ENCODE peak calls at places on chromosomes 16 and 17, in six cellular contexts. L is HCT116, B is K562, U is GM12878, M is SK-N-SH, J is HepG2. A is an unnamed sample.
A peak's percentile ranks its signal among the peaks of the same experiment; 100 is the strongest.

GRCh38 chr17:12097326-12097725 is 76.6 kb downstream of the MAP2K4 start:
- DNase-seq in L (no peak), B (no peak), U (no peak), M (no peak), J (no peak), A (no peak)

GRCh38 chr17:60102632-60103047 is 23.9 kb upstream of the HEATR6 start:
- DNase-seq in L (no peak), B (no peak), U (no peak), M (no peak), J (no peak), A (no peak)

GRCh38 chr17:46737331-46737730 is 81.2 kb downstream of the WNT3 start:
- DNase-seq in L (no peak), B (no peak), U (no peak), M (no peak), J (no peak), A (no peak)

GRCh38 chr16:3456374-3456773 is 12.9 kb downstream of the NAA60 start:
- DNase-seq in L (no peak), B (no peak), U (no peak), M (no peak), J (no peak), A (no peak)

GRCh38 chr17:3843935-3844516 is 2.0 kb downstream of the NCBP3 start:
- DNase-seq in L (peak; percentile 56), B (peak; percentile 29), U (no peak), M (peak; percentile 49), J (peak; percentile 59), A (no peak)

GRCh38 chr17:27545562-27546229 is 85.3 kb upstream of the LGALS9 start:
- DNase-seq in L (no peak), B (no peak), U (no peak), M (no peak), J (no peak), A (no peak)

GRCh38 chr17:75570772-75571171 is 16.8 kb upstream of the MYO15B start:
- DNase-seq in L (no peak), B (no peak), U (no peak), M (no peak), J (no peak), A (no peak)

GRCh38 chr16:67396159-67396774 is 3.0 kb upstream of the TPPP3 start:
- DNase-seq in L (peak; percentile 71), B (peak; percentile 93), U (no peak), M (peak; percentile 87), J (peak; percentile 96), A (peak; percentile 52)

GRCh38 chr17:80254396-80255241 is 6.0 kb upstream of the RNF213 start:
- DNase-seq in L (peak; percentile 82), B (peak; percentile 72), U (peak; percentile 86), M (peak; percentile 41), J (peak; percentile 88), A (peak; percentile 94)

GRCh38 chr17:43691317-43691693 is 29.6 kb upstream of the MEOX1 start:
- DNase-seq in L (no peak), B (no peak), U (no peak), M (no peak), J (no peak), A (no peak)

GRCh38 chr17:17635126-17635525 is 43.6 kb upstream of the PEMT start:
- DNase-seq in L (no peak), B (no peak), U (no peak), M (no peak), J (no peak), A (no peak)
- TF ChIP-seq JUND in L (no peak), B (no peak), U (no peak), M (no peak), J (no peak), A (no peak)

GRCh38 chr17:16013943-16014407 is 14.4 kb downstream of the TTC19 start:
- DNase-seq in L (peak; percentile 36), B (no peak), U (no peak), M (peak; percentile 50), J (peak; percentile 57), A (no peak)
- TF ChIP-seq JUND in L (no peak), B (no peak), U (no peak), M (peak; percentile 26), J (no peak), A (no peak)

DNA sequence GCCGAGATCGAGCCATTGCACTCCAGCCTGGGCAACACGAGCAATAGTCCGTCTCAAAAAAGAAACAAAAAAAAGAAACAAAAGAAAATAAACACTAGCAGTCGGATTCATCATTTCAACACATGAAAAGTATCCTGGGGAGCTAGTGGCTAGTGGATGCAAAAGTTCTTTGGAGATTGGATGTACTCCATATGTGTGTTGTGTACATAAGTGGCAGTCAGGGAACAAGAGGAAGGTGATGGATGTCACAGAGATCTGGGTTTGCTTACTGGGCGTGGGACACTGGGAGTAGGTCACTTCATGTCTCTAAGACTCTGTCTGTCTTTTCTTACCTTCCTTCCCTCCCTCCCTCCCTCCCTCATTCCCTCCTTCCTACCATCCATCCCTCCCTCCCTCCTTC is 35.4 kb downstream of the MRC2 start:
- DNase-seq in L (no peak), B (no peak), U (no peak), M (no peak), J (no peak), A (no peak)
- TF ChIP-seq JUND in L (no peak), B (no peak), U (no peak), M (no peak), J (no peak), A (no peak)

GRCh38 chr17:69732272-69732671 is 317.8 kb downstream of the MAP2K6 start:
- DNase-seq in L (no peak), B (no peak), U (no peak), M (no peak), J (no peak), A (no peak)
- TF ChIP-seq JUND in L (no peak), B (no peak), U (no peak), M (no peak), J (no peak), A (no peak)

GRCh38 chr17:39357488-39357887 is 43.9 kb downstream of the FBXL20 start:
- DNase-seq in L (no peak), B (no peak), U (no peak), M (no peak), J (no peak), A (no peak)
- TF ChIP-seq JUND in L (no peak), B (no peak), U (no peak), M (no peak), J (no peak), A (no peak)

GRCh38 chr16:81632392-81633146 is 146.5 kb upstream of the PLCG2 start:
- DNase-seq in L (peak; percentile 93), B (peak; percentile 59), U (no peak), M (no peak), J (no peak), A (no peak)
- TF ChIP-seq JUND in L (peak; percentile 99), B (peak; percentile 95), U (no peak), M (no peak), J (no peak), A (no peak)

GRCh38 chr17:56146005-56146404 is 7.3 kb upstream of the ANKFN1 start:
- DNase-seq in L (no peak), B (no peak), U (no peak), M (no peak), J (no peak), A (no peak)

GRCh38 chr17:56142781-56143180 is 10.5 kb upstream of the ANKFN1 start:
- DNase-seq in L (no peak), B (no peak), U (no peak), M (no peak), J (no peak), A (no peak)

GRCh38 chr17:56144205-56144604 is 9.1 kb upstream of the ANKFN1 start:
- DNase-seq in L (no peak), B (no peak), U (no peak), M (no peak), J (no peak), A (peak; percentile 47)

GRCh38 chr17:56141046-56141839 is 12.0 kb upstream of the ANKFN1 start:
- DNase-seq in L (no peak), B (no peak), U (no peak), M (no peak), J (no peak), A (no peak)

GRCh38 chr17:56142325-56142724 is 10.9 kb upstream of the ANKFN1 start:
- DNase-seq in L (no peak), B (no peak), U (no peak), M (no peak), J (no peak), A (no peak)
- TF ChIP-seq JUND in L (no peak), B (no peak), U (no peak), M (peak; percentile 41), J (no peak), A (no peak)

GRCh38 chr17:35371934-35372333 is 1.5 kb downstream of the SLFN11 start:
- DNase-seq in L (no peak), B (no peak), U (no peak), M (no peak), J (no peak), A (no peak)

GRCh38 chr17:35373532-35373983 is at the start of gene SLFN11:
- DNase-seq in L (no peak), B (no peak), U (peak; percentile 30), M (peak; percentile 12), J (no peak), A (peak; percentile 64)

GRCh38 chr17:35373984-35374765 is 754 bp upstream of the SLFN11 start:
- DNase-seq in L (no peak), B (no peak), U (no peak), M (peak; percentile 34), J (no peak), A (peak; percentile 37)

GRCh38 chr17:35374766-35375344 is 1.4 kb upstream of the SLFN11 start:
- DNase-seq in L (no peak), B (no peak), U (peak; percentile 13), M (no peak), J (no peak), A (no peak)

DNA sequence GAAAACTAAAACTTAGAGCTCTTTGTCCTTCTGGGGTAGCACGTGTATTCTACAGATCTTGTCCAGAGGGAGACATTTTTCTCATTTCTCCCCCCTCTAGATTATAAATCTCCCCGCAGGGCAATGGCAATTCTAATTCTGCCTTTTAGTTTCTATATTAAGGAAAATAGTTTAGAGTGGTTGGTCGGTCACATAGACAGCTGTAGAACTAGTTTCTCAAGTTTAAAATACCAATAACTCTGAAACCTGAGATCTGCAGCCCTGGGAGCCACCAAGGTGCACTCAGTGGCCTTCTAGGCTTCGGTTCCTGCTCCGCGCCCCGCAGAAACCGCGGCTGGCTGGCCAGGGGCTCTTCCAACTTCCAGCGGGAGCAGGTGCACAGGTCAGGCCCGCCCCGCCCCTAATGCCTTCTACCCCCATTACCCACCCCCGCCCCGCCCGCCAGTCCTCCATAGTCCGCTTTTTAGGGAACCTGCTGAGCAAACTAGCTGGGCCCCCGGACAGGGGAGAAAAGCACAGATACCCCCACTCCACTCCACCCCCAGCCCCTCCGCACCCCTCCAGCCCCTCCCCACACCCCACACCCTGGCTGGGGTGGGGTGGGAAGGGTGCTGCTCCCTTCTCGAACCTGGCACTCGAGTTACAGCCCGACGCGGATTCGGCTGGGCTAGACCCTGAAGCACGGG is 432 bp downstream of the SLFN11 start:
- DNase-seq in L (no peak), B (peak; percentile 13), U (no peak), M (peak; percentile 11), J (no peak), A (peak; percentile 28)
- TF ChIP-seq JUND in L (no peak), B (no peak), U (no peak), M (no peak), J (no peak), A (no peak)